ENCODE peak calls at places on chromosomes 2 and 18, in five cellular contexts. N is uterus, P is body of pancreas, K is breast epithelium, O is tibial nerve. W is an unnamed sample.
A peak's percentile ranks its signal among the peaks of the same experiment; 100 is the strongest.

GRCh38 chr18:61335737-61336555 is 2.7 kb downstream of the CDH20 start:
- DNase-seq in O (no peak), K (no peak), P (no peak), N (no peak), W (no peak)

GRCh38 chr2:197571622-197572271 is 55.9 kb downstream of the MOB4 start:
- DNase-seq in N (no peak), P (no peak), K (no peak), O (no peak), W (no peak)

GRCh38 chr2:216538538-216538937 is 39.9 kb downstream of the RPL37A start:
- DNase-seq in K (no peak), O (no peak), N (no peak), P (no peak), W (no peak)

GRCh38 chr2:129759186-129760010 is 220.1 kb upstream of the RAB6C start:
- DNase-seq in P (no peak), K (no peak), O (no peak), N (no peak), W (no peak)

GRCh38 chr2:74440005-74440377 is 1.7 kb downstream of the RTKN start:
- DNase-seq in N (no peak), K (peak; percentile 62), P (peak; percentile 57), O (peak; percentile 68), W (peak; percentile 89)

GRCh38 chr18:8876887-8877286 is 171.5 kb downstream of the MTCL1 start:
- DNase-seq in N (no peak), O (no peak), P (no peak), K (no peak), W (no peak)

GRCh38 chr2:74694281-74694680 is 40.2 kb downstream of the SEMA4F start:
- DNase-seq in K (no peak), P (no peak), O (no peak), N (no peak), W (no peak)

GRCh38 chr2:225120175-225120574 is 77.9 kb upstream of the DOCK10 start:
- DNase-seq in P (no peak), N (no peak), O (no peak), K (no peak), W (no peak)

GRCh38 chr18:3790702-3791101 is 340.7 kb downstream of the TGIF1 start:
- DNase-seq in K (no peak), O (no peak), P (no peak), N (peak; percentile 36), W (no peak)

GRCh38 chr2:177873915-177874314 is 198.7 kb downstream of the PDE11A start:
- DNase-seq in K (no peak), P (no peak), O (no peak), N (no peak), W (no peak)

GRCh38 chr2:2769481-2770431 is 438.7 kb upstream of the MYT1L start:
- DNase-seq in N (no peak), O (no peak), K (peak; percentile 41), P (peak; percentile 13), W (peak; percentile 86)

GRCh38 chr2:36553690-36554089 is 44.3 kb downstream of the FEZ2 start:
- DNase-seq in O (no peak), K (no peak), N (no peak), P (no peak), W (no peak)

GRCh38 chr2:146874260-146874658 is 970.6 kb upstream of the ACVR2A start:
- DNase-seq in O (no peak), K (no peak), N (peak; percentile 47), P (no peak), W (no peak)

GRCh38 chr2:26564121-26564520 is 77.0 kb downstream of the CIB4 start:
- DNase-seq in P (no peak), K (no peak), O (no peak), N (no peak), W (peak; percentile 36)

GRCh38 chr2:17539596-17539992 is 902 bp upstream of the VSNL1 start:
- DNase-seq in O (no peak), N (peak; percentile 15), P (peak; percentile 75), K (peak; percentile 56), W (peak; percentile 66)

GRCh38 chr18:75491361-75491760 is 63.9 kb upstream of the SMIM21 start:
- DNase-seq in P (no peak), N (no peak), O (no peak), K (no peak), W (no peak)

GRCh38 chr2:186241874-186242273 is 244.2 kb upstream of the ZC3H15 start:
- DNase-seq in O (no peak), K (no peak), P (no peak), N (no peak), W (no peak)

GRCh38 chr2:168574856-168575630 is 119.0 kb downstream of the CERS6 start:
- DNase-seq in O (no peak), N (no peak), K (no peak), P (no peak), W (no peak)

GRCh38 chr2:227079726-227080125 is 84.3 kb downstream of the COL4A4 start:
- DNase-seq in P (no peak), O (no peak), K (no peak), N (no peak), W (no peak)

GRCh38 chr2:209425082-209426071 is 1.5 kb downstream of the MAP2 start:
- DNase-seq in O (no peak), P (peak; percentile 58), K (no peak), N (no peak), W (no peak)

GRCh38 chr2:111678161-111678560 is 205.8 kb downstream of the ANAPC1 start:
- DNase-seq in P (no peak), N (no peak), O (no peak), K (no peak), W (no peak)

GRCh38 chr2:55155764-55156221 is 76.3 kb downstream of the CLHC1 start:
- DNase-seq in P (no peak), N (no peak), K (no peak), O (no peak), W (no peak)

GRCh38 chr2:4693266-4693665 is 989.9 kb downstream of the DCDC2C start:
- DNase-seq in P (no peak), O (no peak), K (no peak), N (no peak), W (no peak)

GRCh38 chr2:71857632-71858031 is 290.0 kb downstream of the CYP26B1 start:
- DNase-seq in N (no peak), P (no peak), K (no peak), O (no peak), W (no peak)

GRCh38 chr2:174012347-174013309 is 47.5 kb upstream of the SP3 start:
- DNase-seq in K (peak; percentile 68), N (peak; percentile 85), O (peak; percentile 72), P (peak; percentile 50), W (peak; percentile 92)

GRCh38 chr2:41968182-41968578 is 79.6 kb upstream of the PKDCC start:
- DNase-seq in O (no peak), P (no peak), N (no peak), K (no peak), W (no peak)

GRCh38 chr2:105990624-105991023 is 203.5 kb downstream of the UXS1 start:
- DNase-seq in N (no peak), K (no peak), P (no peak), O (no peak), W (no peak)

GRCh38 chr18:711330-711692 is 1.1 kb downstream of the ENOSF1 start:
- DNase-seq in P (no peak), N (no peak), O (no peak), K (no peak), W (no peak)

GRCh38 chr18:1513519-1513918 is 608.8 kb downstream of the ADCYAP1 start:
- DNase-seq in O (no peak), P (no peak), N (no peak), K (no peak), W (no peak)

GRCh38 chr2:204977914-204978313 is 432.6 kb downstream of the PARD3B start:
- DNase-seq in O (no peak), N (no peak), P (no peak), K (no peak), W (no peak)
- TF ChIP-seq CTCF in O (no peak), N (no peak), P (no peak), K (no peak), W (no peak)

DNA sequence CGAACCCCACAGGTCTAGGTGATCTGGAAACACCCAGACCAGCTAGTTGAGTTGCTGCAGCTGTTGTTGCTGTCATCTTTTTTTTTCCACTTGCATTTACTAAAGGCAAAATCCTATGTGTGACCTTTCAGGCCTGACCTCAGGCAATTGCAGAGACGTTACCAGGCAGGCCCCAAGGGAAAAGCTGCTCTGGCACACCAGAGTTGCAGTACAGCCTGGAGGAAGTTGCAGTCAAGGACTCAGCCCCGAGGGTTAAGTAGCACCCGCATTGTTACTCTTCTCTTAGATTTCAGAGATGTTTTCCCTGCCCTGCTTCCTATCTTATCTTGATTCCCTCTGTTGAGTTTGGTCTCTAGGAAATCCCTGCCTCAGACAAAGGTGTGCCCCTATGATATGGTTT is 45.2 kb upstream of the SMAD2 start:
- DNase-seq in O (no peak), K (no peak), N (no peak), P (no peak), W (no peak)
- H3K27ac ChIP-seq in O (no peak overlapping the region), K (no peak overlapping the region), N (no peak overlapping the region), P (no peak overlapping the region), W (no peak overlapping the region)

GRCh38 chr2:100893753-100894530 is 74.0 kb downstream of the NPAS2 start:
- DNase-seq in N (no peak), K (no peak), O (no peak), P (no peak), W (no peak)
- TF ChIP-seq POLR2A in N (no peak), K (no peak), O (no peak), P (no peak), W (no peak)

DNA sequence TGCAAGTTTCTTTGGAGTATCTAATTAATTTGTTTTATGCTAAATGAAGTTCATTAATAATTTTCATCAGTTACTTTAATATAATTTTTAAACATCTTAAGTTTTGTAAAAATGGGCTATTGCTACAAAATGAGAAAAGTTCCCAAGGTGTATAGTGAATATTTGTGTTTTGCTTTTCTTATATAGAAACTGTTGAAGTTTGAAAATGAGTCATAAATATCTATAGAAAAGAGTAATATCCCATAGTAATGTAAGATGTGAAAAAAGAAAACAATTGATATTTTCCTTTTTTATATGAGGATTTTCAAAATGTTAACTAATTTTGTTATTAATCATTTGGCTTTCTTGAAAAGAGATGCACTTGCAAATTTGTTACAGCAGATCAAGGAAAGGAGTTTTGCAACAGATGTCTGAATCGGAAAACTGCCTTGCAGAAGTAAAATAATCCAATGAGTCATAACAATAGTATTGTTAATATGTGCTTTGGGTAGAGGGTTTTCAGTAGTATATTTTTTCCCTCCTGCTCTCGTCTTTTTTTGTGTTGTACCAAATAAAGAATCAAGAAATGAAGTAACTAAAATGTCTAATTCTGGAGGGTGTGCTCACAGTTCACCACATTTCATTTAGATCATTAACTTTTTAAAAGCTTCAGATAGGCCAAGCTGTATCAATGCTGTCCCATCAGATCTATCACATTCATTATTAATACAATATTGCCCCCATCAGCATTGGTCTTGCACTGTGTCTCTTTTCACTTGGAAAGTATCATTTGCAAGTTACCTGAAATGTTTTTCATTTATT is 15.5 kb downstream of the DUSP19 start:
- DNase-seq in O (no peak), K (no peak), N (no peak), P (no peak), W (no peak)
- TF ChIP-seq CTCF in O (no peak), K (no peak), N (no peak), P (peak; percentile 37), W (no peak)

GRCh38 chr2:239570971-239571520 is 170.2 kb upstream of the HDAC4 start:
- DNase-seq in O (no peak), K (no peak), N (no peak), P (no peak), W (no peak)
- H3K27ac ChIP-seq in O (no peak overlapping the region), K (no peak overlapping the region), N (no peak overlapping the region), P (no peak overlapping the region), W (no peak overlapping the region)

W was measured in sigmoid colon.